ENCODE peak calls at places on chromosome 4, in six cellular contexts. B is AG08396, C is LoVo, I is SJSA1, Y is astrocyte of the spinal cord, W is Caco-2. O is an unnamed sample.

GRCh38 chr4:139651282-139652194 is 14.1 kb upstream of the MGST2 start:
- DNase-seq in B (peak), Y (peak), I (peak), W (peak), C (peak), O (peak)

GRCh38 chr4:179624768-179625181 is 2182.5 kb upstream of the AGA start:
- DNase-seq in W (no peak), I (no peak), Y (peak), B (peak), C (no peak), O (no peak)

GRCh38 chr4:126174627-126175026 is 859.9 kb downstream of the FAT4 start:
- DNase-seq in W (no peak), I (no peak), C (no peak), B (no peak), Y (no peak), O (no peak)

GRCh38 chr4:25818293-25819240 is 44.2 kb downstream of the SEL1L3 start:
- DNase-seq in B (no peak), I (no peak), C (no peak), Y (no peak), W (no peak), O (no peak)

GRCh38 chr4:187167126-187167525 is 443.5 kb upstream of the FAT1 start:
- DNase-seq in Y (no peak), C (peak), B (no peak), W (no peak), I (no peak), O (no peak)

GRCh38 chr4:139764686-139765085 is 99.1 kb downstream of the MGST2 start:
- DNase-seq in B (no peak), Y (no peak), C (no peak), W (no peak), I (no peak), O (no peak)

GRCh38 chr4:151709587-151709986 is 51.2 kb downstream of the GATB start:
- DNase-seq in C (no peak), W (no peak), I (no peak), B (no peak), Y (no peak), O (no peak)

GRCh38 chr4:153427363-153428071 is 38.6 kb upstream of the TMEM131L start:
- DNase-seq in C (no peak), W (no peak), Y (peak), B (no peak), I (peak), O (no peak)

GRCh38 chr4:84681488-84682274 is 98.8 kb downstream of the CDS1 start:
- DNase-seq in W (no peak), I (peak), C (no peak), B (peak), Y (peak), O (no peak)

GRCh38 chr4:145881991-145882390 is 56.6 kb downstream of the ZNF827 start:
- DNase-seq in B (no peak), Y (no peak), I (no peak), W (no peak), C (no peak), O (no peak)

GRCh38 chr4:114281561-114281960 is 302.1 kb upstream of the ARSJ start:
- DNase-seq in Y (peak), I (peak), B (peak), C (no peak), W (no peak), O (no peak)

GRCh38 chr4:5044341-5044740 is 6.9 kb upstream of the STK32B start:
- DNase-seq in Y (no peak), I (no peak), W (no peak), B (no peak), C (no peak), O (no peak)

GRCh38 chr4:173332963-173333657 is 1.0 kb downstream of the HMGB2 start:
- DNase-seq in Y (no peak), C (peak), B (no peak), W (no peak), I (peak), O (no peak)

GRCh38 chr4:56026596-56026995 is 77.9 kb downstream of the CEP135 start:
- DNase-seq in Y (peak), I (no peak), B (no peak), W (no peak), C (no peak), O (no peak)

GRCh38 chr4:80434238-80434637 is 98.7 kb downstream of the CFAP299 start:
- DNase-seq in C (no peak), B (peak), W (no peak), Y (peak), I (no peak), O (no peak)

GRCh38 chr4:150794706-150795105 is 212.8 kb downstream of the MAB21L2 start:
- DNase-seq in C (no peak), I (no peak), W (no peak), Y (peak), B (no peak), O (no peak)

GRCh38 chr4:36111180-36111579 is 133.1 kb downstream of the ARAP2 start:
- DNase-seq in C (no peak), I (no peak), Y (peak), W (no peak), B (no peak), O (no peak)

GRCh38 chr4:106017975-106018374 is 122.7 kb downstream of the NPNT start:
- DNase-seq in W (no peak), C (no peak), I (no peak), B (no peak), Y (no peak), O (no peak)

O was measured in T-cell.